ENCODE peak calls at places on chromosome 4, in ten cellular contexts. K is cardiac fibroblast; N is uterus; L is astrocyte of the spinal cord; H is epithelial cell of esophagus; W is naive thymus-derived CD4-positive, alpha-beta T cell; Q is HCT116; D is suprapubic skin; P is heart right ventricle; Y is retinal pigment epithelial cell. M is an unnamed sample.

GRCh38 chr4:17580969-17581368 is 4.0 kb downstream of the LAP3 start:
- DNase-seq in L (peak), H (no peak), D (no peak), K (peak), N (no peak), Y (no peak), P (no peak), W (no peak), Q (no peak), M (peak)

GRCh38 chr4:61666248-61666647 is 466.1 kb downstream of the ADGRL3 start:
- DNase-seq in N (no peak), L (no peak), H (no peak), W (no peak), Y (peak), K (no peak), P (no peak), D (no peak), Q (no peak), M (no peak)

GRCh38 chr4:84497220-84497834 is 1.8 kb downstream of the NKX6-1 start:
- DNase-seq in Y (no peak), N (peak), Q (no peak), D (no peak), L (peak), K (no peak), P (no peak), H (no peak), W (no peak), M (no peak)

GRCh38 chr4:78650106-78651021 is 98.8 kb downstream of the ANXA3 start:
- DNase-seq in W (no peak), Y (no peak), L (peak), K (peak), D (no peak), Q (no peak), H (peak), N (no peak), P (no peak), M (peak)

GRCh38 chr4:156111706-156112105 is 158.0 kb upstream of the CTSO start:
- DNase-seq in L (no peak), Q (no peak), P (no peak), Y (no peak), H (no peak), W (no peak), K (no peak), D (no peak), N (no peak), M (no peak)

GRCh38 chr4:34492414-34492813 is 1751.9 kb downstream of the ARAP2 start:
- DNase-seq in Y (no peak), K (no peak), P (no peak), L (no peak), Q (no peak), W (no peak), H (no peak), D (no peak), N (no peak), M (no peak)

GRCh38 chr4:77695769-77696168 is 90.1 kb downstream of the CXCL13 start:
- DNase-seq in Q (peak), W (no peak), L (peak), P (no peak), H (peak), Y (peak), K (peak), D (no peak), N (no peak), M (peak)

GRCh38 chr4:11669156-11669555 is 240.5 kb upstream of the HS3ST1 start:
- DNase-seq in H (peak), N (no peak), Q (no peak), W (no peak), L (peak), K (no peak), D (no peak), Y (no peak), P (no peak), M (peak)

GRCh38 chr4:81481151-81481550 is 9.4 kb upstream of the RASGEF1B start:
- DNase-seq in L (no peak), N (no peak), W (no peak), Y (no peak), K (no peak), Q (no peak), D (no peak), H (no peak), P (no peak), M (no peak)

GRCh38 chr4:129428454-129428853 is 332.5 kb downstream of the C4orf33 start:
- DNase-seq in Y (no peak), K (no peak), W (no peak), N (no peak), P (no peak), L (no peak), Q (no peak), H (no peak), D (no peak), M (no peak)

GRCh38 chr4:80036949-80037348 is 36.1 kb downstream of the ANTXR2 start:
- DNase-seq in L (peak), H (no peak), Q (no peak), D (no peak), W (no peak), P (no peak), Y (no peak), N (peak), K (peak), M (peak)

GRCh38 chr4:45985038-45985437 is 138.8 kb downstream of the GABRG1 start:
- DNase-seq in Y (no peak), P (no peak), K (no peak), L (no peak), N (no peak), D (no peak), Q (no peak), W (no peak), H (no peak), M (no peak)

GRCh38 chr4:25022741-25023140 is 8.0 kb downstream of the LGI2 start:
- DNase-seq in Q (no peak), Y (no peak), N (no peak), D (no peak), P (no peak), H (no peak), W (no peak), L (no peak), K (no peak), M (no peak)

GRCh38 chr4:1385373-1386340 is 20.6 kb downstream of the NKX1-1 start:
- DNase-seq in P (peak), K (no peak), Q (no peak), D (no peak), W (no peak), Y (no peak), H (no peak), N (no peak), L (no peak), M (no peak)

GRCh38 chr4:53653484-53654053 is 62.3 kb upstream of the LNX1 start:
- DNase-seq in P (no peak), D (no peak), Q (no peak), W (no peak), K (peak), Y (no peak), L (peak), H (peak), N (no peak), M (peak)

GRCh38 chr4:8646296-8647093 is 53.9 kb downstream of the CPZ start:
- DNase-seq in K (no peak), L (no peak), H (no peak), Y (no peak), D (peak), N (no peak), Q (no peak), W (no peak), P (no peak), M (no peak)

GRCh38 chr4:146790515-146790914 is 151.8 kb downstream of the POU4F2 start:
- DNase-seq in L (no peak), K (no peak), Y (no peak), W (no peak), N (no peak), Q (no peak), H (peak), P (no peak), D (no peak), M (no peak)

GRCh38 chr4:39083164-39083563 is 21.1 kb downstream of the KLHL5 start:
- DNase-seq in L (peak), W (no peak), P (no peak), Y (no peak), Q (no peak), N (no peak), K (peak), H (peak), D (no peak), M (peak)

GRCh38 chr4:70712604-70713452 is 8.9 kb upstream of the RUFY3 start:
- DNase-seq in Y (no peak), H (no peak), K (no peak), D (no peak), W (no peak), N (no peak), L (no peak), P (no peak), Q (no peak), M (no peak)

GRCh38 chr4:70713453-70714026 is 8.2 kb upstream of the RUFY3 start:
- DNase-seq in N (no peak), Y (no peak), Q (no peak), L (no peak), K (no peak), H (peak), P (no peak), W (no peak), D (no peak), M (no peak)

GRCh38 chr4:70715097-70715496 is 6.7 kb upstream of the RUFY3 start:
- DNase-seq in H (no peak), Q (no peak), D (no peak), P (no peak), L (no peak), N (no peak), W (no peak), K (no peak), Y (no peak), M (peak)

GRCh38 chr4:70714488-70714887 is 7.3 kb upstream of the RUFY3 start:
- DNase-seq in P (no peak), Q (no peak), D (no peak), H (no peak), W (no peak), N (no peak), L (no peak), K (no peak), Y (no peak), M (no peak)

DNA sequence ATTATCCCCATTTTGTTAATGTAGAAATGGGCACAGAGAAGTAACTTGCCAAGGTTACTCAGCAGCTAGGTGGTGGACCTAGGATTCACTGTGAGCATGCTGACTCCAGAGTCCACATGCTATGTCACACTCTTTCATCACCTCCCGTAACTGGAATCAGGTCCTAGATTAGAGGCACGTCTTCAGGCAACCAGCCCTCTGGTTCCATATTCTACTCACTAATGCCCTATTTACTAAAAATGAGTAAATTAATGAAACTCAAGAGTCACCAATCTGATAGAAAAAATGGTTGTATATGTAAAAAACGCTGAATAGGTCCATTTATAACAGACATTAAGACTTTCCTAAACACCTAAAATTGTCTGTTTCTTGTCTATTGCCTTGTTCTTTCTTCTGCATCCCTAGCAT is 7.7 kb upstream of the RUFY3 start:
- DNase-seq in N (no peak), Y (no peak), H (peak), D (no peak), L (no peak), W (no peak), P (no peak), Q (no peak), K (peak), M (peak)
- H3K4me3 ChIP-seq in N (no peak), Y (no peak), H (peak), D (peak), L (no peak), W (no peak), P (no peak), Q (no peak), K (no peak), M (no peak)

GRCh38 chr4:75718529-75718928 is 5.8 kb upstream of the USO1 start:
- DNase-seq in Q (peak), P (no peak), K (no peak), N (no peak), L (no peak), W (no peak), H (peak), D (no peak), Y (no peak), M (no peak)

GRCh38 chr4:75717332-75717873 is 7.0 kb upstream of the USO1 start:
- DNase-seq in N (no peak), P (no peak), Y (no peak), H (peak), L (no peak), Q (no peak), W (no peak), D (no peak), K (no peak), M (no peak)

GRCh38 chr4:75710246-75710645 is 14.1 kb upstream of the USO1 start:
- DNase-seq in W (no peak), D (no peak), Y (no peak), L (peak), K (no peak), Q (no peak), N (no peak), P (no peak), H (no peak), M (peak)

GRCh38 chr4:75715105-75715799 is 9.1 kb upstream of the USO1 start:
- DNase-seq in Y (no peak), Q (no peak), W (no peak), P (no peak), D (no peak), K (peak), L (peak), H (no peak), N (no peak), M (peak)

GRCh38 chr4:75714681-75715080 is 9.7 kb upstream of the USO1 start:
- DNase-seq in L (no peak), Q (no peak), W (no peak), K (no peak), Y (no peak), D (no peak), P (no peak), H (no peak), N (no peak), M (no peak)
- H3K4me3 ChIP-seq in L (no peak), Q (no peak), W (no peak), K (no peak), Y (no peak), D (no peak), P (no peak), H (no peak), N (no peak), M (peak)

DNA sequence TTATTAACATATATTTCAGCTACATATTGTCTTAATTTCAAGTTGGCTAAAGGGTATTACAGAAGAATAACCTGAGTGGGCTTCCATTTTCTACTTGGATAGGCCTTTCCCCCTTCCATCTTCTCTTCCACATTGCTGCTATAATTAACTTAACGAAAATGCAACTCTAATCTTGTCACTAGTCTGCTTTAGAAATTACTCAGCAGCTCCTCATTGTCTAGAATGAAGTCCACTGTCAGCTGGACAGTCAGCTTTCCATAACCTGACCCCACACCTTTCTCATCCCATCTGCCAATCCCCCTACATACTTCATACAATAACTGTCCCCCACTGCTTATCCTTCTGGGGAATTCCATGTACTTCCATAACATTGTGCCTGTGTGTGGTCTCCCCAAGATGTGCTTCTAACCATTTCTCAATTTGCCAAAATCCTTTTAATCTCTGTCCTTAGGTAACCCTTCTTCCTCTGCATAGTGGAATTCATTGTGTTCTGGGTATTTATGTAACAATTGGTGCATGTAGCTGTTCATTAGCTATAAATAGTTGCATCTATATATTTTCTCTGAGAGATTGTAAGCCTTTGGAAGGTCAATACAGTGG is 4.8 kb downstream of the MND1 start:
- DNase-seq in N (no peak), D (no peak), K (no peak), W (no peak), H (no peak), Y (no peak), Q (no peak), L (no peak), P (no peak), M (no peak)
- H3K4me3 ChIP-seq in N (no peak), D (no peak), K (no peak), W (no peak), H (no peak), Y (no peak), Q (no peak), L (no peak), P (no peak), M (no peak)

DNA sequence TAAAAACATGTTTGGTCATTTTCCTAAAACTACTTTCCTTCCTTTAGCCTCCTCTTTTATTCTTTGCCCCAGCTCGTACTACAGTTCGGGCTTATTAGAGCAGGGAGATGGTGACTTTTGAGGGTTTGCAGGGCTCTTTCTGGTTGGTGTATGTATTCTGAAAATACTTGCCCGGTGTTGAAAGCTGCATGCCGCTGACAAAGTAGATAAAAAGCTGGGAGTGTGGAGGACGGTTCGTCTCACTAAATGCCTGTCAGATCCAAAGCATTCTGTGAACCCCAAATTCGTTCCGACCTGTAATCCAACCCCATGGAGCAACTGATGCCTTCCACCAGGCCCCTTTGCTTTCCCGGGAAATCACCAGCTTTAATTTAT is 19.2 kb downstream of the TRIM2 start:
- DNase-seq in Y (no peak), D (no peak), K (no peak), N (no peak), L (no peak), P (no peak), Q (no peak), W (no peak), H (peak), M (peak)
- H3K4me3 ChIP-seq in Y (peak), D (peak), K (peak), N (peak), L (peak), P (peak), Q (peak), W (peak), H (peak), M (peak)

GRCh38 chr4:159481936-159482335 is 379.1 kb downstream of the RAPGEF2 start:
- DNase-seq in K (no peak), D (no peak), H (peak), P (no peak), Y (no peak), N (no peak), L (no peak), W (no peak), Q (no peak), M (no peak)

GRCh38 chr4:159484861-159485260 is 382.0 kb downstream of the RAPGEF2 start:
- DNase-seq in H (peak), Q (no peak), P (no peak), W (no peak), L (no peak), D (no peak), N (no peak), K (no peak), Y (peak), M (peak)

GRCh38 chr4:159484049-159484448 is 381.2 kb downstream of the RAPGEF2 start:
- DNase-seq in N (no peak), K (no peak), Y (no peak), D (no peak), Q (no peak), H (peak), W (no peak), P (no peak), L (peak), M (no peak)

GRCh38 chr4:159483110-159483509 is 380.2 kb downstream of the RAPGEF2 start:
- DNase-seq in K (no peak), Q (no peak), Y (no peak), W (no peak), L (no peak), D (no peak), H (no peak), P (no peak), N (no peak), M (no peak)

DNA sequence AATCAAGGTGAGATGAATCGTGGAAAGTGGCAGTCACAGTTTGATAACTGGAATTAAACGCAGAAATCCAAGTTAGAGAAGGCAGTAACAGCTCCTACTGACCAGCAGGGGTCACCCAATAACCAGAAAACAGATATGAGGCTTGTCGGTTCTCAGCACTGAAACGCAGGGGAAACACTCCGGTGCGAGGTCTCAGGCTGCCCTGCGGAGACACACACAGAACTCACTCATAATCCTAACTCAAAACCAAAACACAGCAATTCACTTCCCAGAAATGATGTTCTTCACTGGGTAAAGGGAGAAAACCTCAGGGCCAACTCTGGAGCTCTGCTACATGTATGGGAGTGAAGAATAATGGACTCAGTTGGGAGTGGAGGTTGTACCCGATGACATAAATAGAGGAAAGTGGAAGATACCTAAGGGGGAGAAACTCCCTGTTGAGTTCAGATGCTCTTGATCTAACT is 384.4 kb downstream of the RAPGEF2 start:
- DNase-seq in W (peak), Y (peak), Q (peak), N (no peak), K (peak), P (no peak), D (no peak), L (peak), H (peak), M (peak)
- H3K4me3 ChIP-seq in W (no peak), Y (no peak), Q (peak), N (no peak), K (no peak), P (no peak), D (no peak), L (no peak), H (no peak), M (no peak)